ENCODE peak calls at places on chromosomes 13 and 19, in seven cellular contexts. S is amygdala; D is stimulated activated CD4-positive, alpha-beta T cell treated with anti-CD3 and anti-CD28 coated beads, Interleukin-4, amount 100 ng/mL, for 1 hour; B is NCI-H1105 treated with DMSO at 0.1 percent for 48 hours; T is dermis microvascular lymphatic vessel endothelial cell; N is NCI-H510A; C is activated T-helper 1 cell treated with Interleukin-2 at 50 U/mL for 16 hours. G is an unnamed sample.
A peak's percentile ranks its signal among the peaks of the same experiment; 100 is the strongest.

GRCh38 chr19:46746281-46746965 is at the start of gene STRN4:
- DNase-seq in S (no peak), D (peak; percentile 67), B (peak; percentile 77), T (peak; percentile 62), N (peak; percentile 67), C (peak; percentile 54), G (no peak)

GRCh38 chr19:33261511-33262192 is 36.0 kb upstream of the SLC7A10 start:
- DNase-seq in S (no peak), D (no peak), B (no peak), T (no peak), N (no peak), C (no peak), G (no peak)

GRCh38 chr13:111976474-111977183 is 90.3 kb upstream of the SOX1 start:
- DNase-seq in S (no peak), D (no peak), B (peak; percentile 26), T (no peak), N (no peak), C (no peak), G (no peak)

GRCh38 chr19:19670070-19670551 is 1.5 kb downstream of the ZNF101 start:
- DNase-seq in S (no peak), D (no peak), B (no peak), T (no peak), N (no peak), C (no peak), G (no peak)

GRCh38 chr19:45038931-45039893 is at the start of gene CLASRP:
- DNase-seq in S (peak; percentile 38), D (peak; percentile 90), B (peak; percentile 88), T (peak; percentile 90), N (peak; percentile 78), C (peak; percentile 84), G (peak; percentile 81)

GRCh38 chr13:33206945-33207615 is 78.5 kb downstream of the STARD13 start:
- DNase-seq in S (no peak), D (no peak), B (no peak), T (no peak), N (no peak), C (no peak), G (no peak)

GRCh38 chr19:38173324-38174041 is 50.5 kb downstream of the DPF1 start:
- DNase-seq in S (peak; percentile 12), D (no peak), B (peak; percentile 85), T (peak; percentile 77), N (peak; percentile 27), C (no peak), G (peak; percentile 88)

GRCh38 chr13:46687810-46688209 is 109.2 kb downstream of the ESD start:
- DNase-seq in S (no peak), D (no peak), B (no peak), T (peak; percentile 21), N (no peak), C (no peak), G (no peak)

GRCh38 chr19:55149078-55150003 is at the start of gene TNNT1:
- DNase-seq in S (no peak), D (no peak), B (no peak), T (no peak), N (no peak), C (no peak), G (no peak)

GRCh38 chr13:27562457-27562856 is 57.9 kb downstream of the LNX2 start:
- DNase-seq in S (no peak), D (no peak), B (no peak), T (no peak), N (no peak), C (no peak), G (no peak)

GRCh38 chr13:97742084-97742483 is 211.4 kb upstream of the IPO5 start:
- DNase-seq in S (no peak), D (no peak), B (no peak), T (no peak), N (no peak), C (no peak), G (no peak)

G was measured in nucleus accumbens.